ENCODE peak calls at places on chromosome 18, in eight cellular contexts. E, L, H, S, C, V, Q and W are unnamed samples.

GRCh38 chr18:8685914-8686216 is 19.5 kb upstream of the MTCL1 start:
- DNase-seq in E (no peak), L (no peak), H (no peak), S (no peak), C (no peak), V (no peak), Q (no peak), W (no peak)

GRCh38 chr18:36561046-36561445 is 263.5 kb downstream of the FHOD3 start:
- DNase-seq in E (no peak), L (no peak), H (no peak), S (no peak), C (no peak), V (no peak), Q (no peak), W (no peak)

GRCh38 chr18:42052137-42052708 is 97.2 kb downstream of the PIK3C3 start:
- DNase-seq in E (no peak), L (peak; percentile 65), H (peak; percentile 53), S (no peak), C (peak; percentile 6), V (no peak), Q (no peak), W (no peak)

GRCh38 chr18:42706029-42706608 is 409.4 kb downstream of the RIT2 start:
- DNase-seq in E (no peak), L (no peak), H (no peak), S (no peak), C (no peak), V (no peak), Q (no peak), W (no peak)

GRCh38 chr18:59751186-59751585 is 54.0 kb upstream of the CCBE1 start:
- DNase-seq in E (no peak), L (no peak), H (no peak), S (no peak), C (no peak), V (no peak), Q (no peak), W (no peak)

GRCh38 chr18:877238-877637 is 27.4 kb upstream of the ADCYAP1 start:
- DNase-seq in E (no peak), L (no peak), H (no peak), S (no peak), C (no peak), V (no peak), Q (no peak), W (no peak)

GRCh38 chr18:37299471-37300304 is 265.9 kb downstream of the CELF4 start:
- DNase-seq in E (no peak), L (peak; percentile 94), H (peak; percentile 96), S (peak; percentile 86), C (peak; percentile 99), V (no peak), Q (peak; percentile 89), W (peak; percentile 87)

GRCh38 chr18:21184396-21184996 is 57.5 kb upstream of the GREB1L start:
- DNase-seq in E (no peak), L (no peak), H (no peak), S (no peak), C (no peak), V (no peak), Q (no peak), W (no peak)

GRCh38 chr18:8595445-8595844 is 13.8 kb upstream of the RAB12 start:
- DNase-seq in E (no peak), L (no peak), H (no peak), S (no peak), C (no peak), V (no peak), Q (no peak), W (no peak)

GRCh38 chr18:28045880-28046279 is 131.1 kb downstream of the CDH2 start:
- DNase-seq in E (no peak), L (no peak), H (peak; percentile 24), S (no peak), C (no peak), V (no peak), Q (no peak), W (no peak)

DNA sequence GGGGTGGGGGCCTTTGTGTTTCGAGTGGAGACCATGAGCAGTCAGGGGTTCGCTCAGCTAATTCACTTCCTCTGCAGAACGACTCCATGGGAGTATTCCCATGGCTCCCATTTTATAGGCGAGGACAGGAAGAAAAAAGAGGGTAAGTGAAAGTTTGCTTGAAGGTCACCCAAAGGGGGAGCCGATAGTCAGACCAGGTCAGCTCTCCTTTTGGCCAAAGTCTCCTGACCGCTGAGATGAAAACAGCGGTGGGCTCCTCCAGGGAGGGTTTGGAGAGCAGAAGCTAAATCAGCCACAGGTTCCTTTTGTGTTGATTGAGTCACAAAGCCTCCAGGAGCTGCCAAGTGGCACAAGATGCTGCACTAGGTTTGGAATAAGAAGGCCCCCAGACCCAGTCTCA is 34.1 kb upstream of the CTAGE1 start:
- DNase-seq in E (no peak), L (no peak), H (no peak), S (no peak), C (no peak), V (no peak), Q (no peak), W (no peak)
- H3K4me3 ChIP-seq in E (no peak overlapping the region), L (no peak overlapping the region), H (no peak overlapping the region), S (no peak overlapping the region), C (no peak overlapping the region), V (no peak overlapping the region), Q (no peak overlapping the region), W (no peak overlapping the region)

GRCh38 chr18:61850756-61851155 is 42.1 kb downstream of the RNF152 start:
- DNase-seq in E (no peak), L (no peak), H (no peak), S (no peak), C (no peak), V (no peak), Q (no peak), W (no peak)
- H3K4me3 ChIP-seq in E (no peak overlapping the region), L (no peak overlapping the region), H (no peak overlapping the region), S (no peak overlapping the region), C (no peak overlapping the region), V (no peak overlapping the region), Q (no peak overlapping the region), W (no peak overlapping the region)

GRCh38 chr18:5582849-5583667 is 39.3 kb upstream of the EPB41L3 start:
- DNase-seq in E (no peak), L (no peak), H (no peak), S (no peak), C (no peak), V (no peak), Q (no peak), W (peak; percentile 27)
- H3K4me3 ChIP-seq in E (no peak overlapping the region), L (no peak overlapping the region), H (no peak overlapping the region), S (no peak overlapping the region), C (no peak overlapping the region), V (no peak overlapping the region), Q (no peak overlapping the region), W (no peak overlapping the region)

GRCh38 chr18:55401275-55401620 is 186.7 kb downstream of the TCF4 start:
- DNase-seq in E (no peak), L (peak; percentile 49), H (no peak), S (no peak), C (no peak), V (no peak), Q (no peak), W (no peak)
- H3K4me3 ChIP-seq in E (no peak overlapping the region), L (peak overlapping the region; percentile 69), H (peak overlapping the region; percentile 66), S (peak overlapping the region; percentile 38), C (peak overlapping the region; percentile 41), V (no peak overlapping the region), Q (no peak overlapping the region), W (peak overlapping the region; percentile 34)

DNA sequence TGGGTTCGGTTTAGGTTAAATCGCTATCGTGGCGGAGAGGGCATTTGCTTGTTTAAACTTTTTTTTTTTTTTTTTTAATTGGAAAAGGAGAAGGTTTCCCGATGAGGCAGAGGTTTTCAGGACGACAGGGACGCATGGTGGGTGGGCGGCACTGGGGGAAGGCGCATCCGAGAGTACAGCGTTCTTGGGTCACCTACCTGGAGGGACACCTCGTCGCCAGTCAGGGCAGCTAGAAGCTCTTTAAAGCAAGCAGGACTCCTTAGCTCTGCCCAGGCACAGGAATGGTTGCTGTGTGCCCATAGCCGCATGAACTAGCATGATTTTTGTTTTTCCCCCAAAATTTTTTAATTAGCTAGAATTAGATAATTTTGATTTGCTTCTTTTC is 444 bp downstream of the LDLRAD4 start:
- DNase-seq in E (no peak), L (no peak), H (no peak), S (no peak), C (no peak), V (no peak), Q (no peak), W (no peak)
- H3K4me3 ChIP-seq in E (peak overlapping the region; percentile 72), L (no peak overlapping the region), H (peak overlapping the region; percentile 49), S (peak overlapping the region; percentile 92), C (no peak overlapping the region), V (no peak overlapping the region), Q (peak overlapping the region; percentile 56), W (peak overlapping the region; percentile 72)

GRCh38 chr18:61891271-61891670 is 1.5 kb downstream of the RNF152 start:
- DNase-seq in E (no peak), L (peak; percentile 24), H (peak; percentile 42), S (no peak), C (no peak), V (no peak), Q (no peak), W (no peak)
- H3K4me3 ChIP-seq in E (no peak overlapping the region), L (no peak overlapping the region), H (no peak overlapping the region), S (peak overlapping the region; percentile 83), C (no peak overlapping the region), V (no peak overlapping the region), Q (no peak overlapping the region), W (no peak overlapping the region)

DNA sequence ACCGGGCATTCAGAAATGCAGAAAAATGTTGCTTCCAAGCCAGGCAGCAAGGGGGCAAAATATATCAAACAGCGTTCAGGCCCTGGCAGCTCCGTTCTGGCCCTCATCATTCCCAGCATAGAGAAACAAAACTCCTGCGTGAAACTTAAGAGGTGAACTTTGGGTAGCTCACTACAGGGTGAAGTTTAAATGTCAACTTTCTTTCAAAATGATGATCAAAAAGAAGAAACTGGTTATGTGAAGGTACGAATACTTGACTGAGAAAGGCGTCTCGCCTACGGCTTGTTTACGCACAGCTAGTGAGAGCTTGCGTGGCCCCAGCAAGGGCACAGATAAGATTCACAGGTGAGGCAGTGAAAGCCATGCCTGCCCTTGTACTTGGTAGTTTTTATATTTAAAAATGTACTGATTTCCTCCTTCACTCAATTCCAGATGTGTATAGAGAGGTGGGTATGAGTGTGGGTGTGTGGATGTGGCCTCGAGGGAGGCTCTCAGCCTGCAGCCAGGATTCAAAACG is 127.5 kb downstream of the NFATC1 start:
- DNase-seq in E (no peak), L (no peak), H (no peak), S (peak; percentile 42), C (no peak), V (peak; percentile 26), Q (no peak), W (no peak)
- H3K4me3 ChIP-seq in E (peak overlapping the region; percentile 52), L (no peak overlapping the region), H (no peak overlapping the region), S (no peak overlapping the region), C (no peak overlapping the region), V (no peak overlapping the region), Q (no peak overlapping the region), W (no peak overlapping the region)

GRCh38 chr18:63297678-63298392 is 21.7 kb downstream of the BCL2 start:
- DNase-seq in E (no peak), L (no peak), H (no peak), S (peak; percentile 32), C (no peak), V (no peak), Q (no peak), W (no peak)
- H3K4me3 ChIP-seq in E (no peak overlapping the region), L (no peak overlapping the region), H (no peak overlapping the region), S (no peak overlapping the region), C (no peak overlapping the region), V (no peak overlapping the region), Q (no peak overlapping the region), W (no peak overlapping the region)